ENCODE peak calls at places on chromosomes 7 and 10, in five cellular contexts. One of them, this sample, is unnamed.

GRCh38 chr10:49614242-49615198 is 683 bp downstream of the CHAT start:
- DNase-seq in naive thymus-derived CD4-positive, alpha-beta T cell: no peak
- DNase-seq in colonic mucosa: no peak
- DNase-seq in heart left ventricle: no peak
- DNase-seq in H9: peak
- DNase-seq in this sample: no peak

GRCh38 chr10:38008006-38008405 is 2.5 kb upstream of the ZNF33A start:
- DNase-seq in naive thymus-derived CD4-positive, alpha-beta T cell: no peak
- DNase-seq in colonic mucosa: no peak
- DNase-seq in heart left ventricle: no peak
- DNase-seq in H9: no peak
- DNase-seq in this sample: no peak

GRCh38 chr7:45033931-45034290 is 33.9 kb downstream of the CCM2 start:
- DNase-seq in naive thymus-derived CD4-positive, alpha-beta T cell: no peak
- DNase-seq in colonic mucosa: no peak
- DNase-seq in heart left ventricle: peak
- DNase-seq in H9: no peak
- DNase-seq in this sample: no peak

GRCh38 chr10:133258818-133259602 is 17.7 kb downstream of the ADAM8 start:
- DNase-seq in naive thymus-derived CD4-positive, alpha-beta T cell: peak
- DNase-seq in colonic mucosa: peak
- DNase-seq in heart left ventricle: peak
- DNase-seq in H9: no peak
- DNase-seq in this sample: peak

GRCh38 chr7:94510582-94511456 is 1.2 kb downstream of the CASD1 start:
- DNase-seq in naive thymus-derived CD4-positive, alpha-beta T cell: peak
- DNase-seq in colonic mucosa: peak
- DNase-seq in heart left ventricle: peak
- DNase-seq in H9: peak
- DNase-seq in this sample: peak

GRCh38 chr7:42476255-42476654 is 239.2 kb upstream of the GLI3 start:
- DNase-seq in naive thymus-derived CD4-positive, alpha-beta T cell: no peak
- DNase-seq in colonic mucosa: no peak
- DNase-seq in heart left ventricle: no peak
- DNase-seq in H9: no peak
- DNase-seq in this sample: no peak

GRCh38 chr10:100688201-100688600 is 57.2 kb upstream of the PAX2 start:
- DNase-seq in naive thymus-derived CD4-positive, alpha-beta T cell: no peak
- DNase-seq in colonic mucosa: no peak
- DNase-seq in heart left ventricle: no peak
- DNase-seq in H9: no peak
- DNase-seq in this sample: no peak

GRCh38 chr10:103637855-103638561 is 144.5 kb downstream of the NEURL1 start:
- DNase-seq in naive thymus-derived CD4-positive, alpha-beta T cell: no peak
- DNase-seq in colonic mucosa: no peak
- DNase-seq in heart left ventricle: peak
- DNase-seq in H9: no peak
- DNase-seq in this sample: no peak

GRCh38 chr7:133940368-133940767 is 186.8 kb upstream of the LRGUK start:
- DNase-seq in naive thymus-derived CD4-positive, alpha-beta T cell: no peak
- DNase-seq in colonic mucosa: no peak
- DNase-seq in heart left ventricle: no peak
- DNase-seq in H9: no peak
- DNase-seq in this sample: no peak

GRCh38 chr7:101223528-101223927 is 5.6 kb downstream of the ZNHIT1 start:
- DNase-seq in naive thymus-derived CD4-positive, alpha-beta T cell: no peak
- DNase-seq in colonic mucosa: no peak
- DNase-seq in heart left ventricle: no peak
- DNase-seq in H9: no peak
- DNase-seq in this sample: no peak

GRCh38 chr7:156725982-156726381 is 85.4 kb downstream of the RNF32 start:
- DNase-seq in naive thymus-derived CD4-positive, alpha-beta T cell: no peak
- DNase-seq in colonic mucosa: no peak
- DNase-seq in heart left ventricle: no peak
- DNase-seq in H9: no peak
- DNase-seq in this sample: no peak

GRCh38 chr10:28970231-28970630 is 292.9 kb downstream of the BAMBI start:
- DNase-seq in naive thymus-derived CD4-positive, alpha-beta T cell: no peak
- DNase-seq in colonic mucosa: no peak
- DNase-seq in heart left ventricle: no peak
- DNase-seq in H9: no peak
- DNase-seq in this sample: peak

GRCh38 chr10:102152545-102152890 is 329 bp downstream of the NOLC1 start:
- DNase-seq in naive thymus-derived CD4-positive, alpha-beta T cell: no peak
- DNase-seq in colonic mucosa: no peak
- DNase-seq in heart left ventricle: no peak
- DNase-seq in H9: no peak
- DNase-seq in this sample: no peak

GRCh38 chr7:69246758-69247157 is 351.5 kb upstream of the AUTS2 start:
- DNase-seq in naive thymus-derived CD4-positive, alpha-beta T cell: no peak
- DNase-seq in colonic mucosa: no peak
- DNase-seq in heart left ventricle: peak
- DNase-seq in H9: no peak
- DNase-seq in this sample: no peak

GRCh38 chr7:143385891-143386781 is 5.0 kb downstream of the ZYX start:
- DNase-seq in naive thymus-derived CD4-positive, alpha-beta T cell: peak
- DNase-seq in colonic mucosa: no peak
- DNase-seq in heart left ventricle: peak
- DNase-seq in H9: no peak
- DNase-seq in this sample: no peak
- H3K27ac ChIP-seq in naive thymus-derived CD4-positive, alpha-beta T cell: peak
- H3K27ac ChIP-seq in colonic mucosa: no peak
- H3K27ac ChIP-seq in heart left ventricle: no peak
- H3K27ac ChIP-seq in H9: no peak
- H3K27ac ChIP-seq in this sample: no peak

DNA sequence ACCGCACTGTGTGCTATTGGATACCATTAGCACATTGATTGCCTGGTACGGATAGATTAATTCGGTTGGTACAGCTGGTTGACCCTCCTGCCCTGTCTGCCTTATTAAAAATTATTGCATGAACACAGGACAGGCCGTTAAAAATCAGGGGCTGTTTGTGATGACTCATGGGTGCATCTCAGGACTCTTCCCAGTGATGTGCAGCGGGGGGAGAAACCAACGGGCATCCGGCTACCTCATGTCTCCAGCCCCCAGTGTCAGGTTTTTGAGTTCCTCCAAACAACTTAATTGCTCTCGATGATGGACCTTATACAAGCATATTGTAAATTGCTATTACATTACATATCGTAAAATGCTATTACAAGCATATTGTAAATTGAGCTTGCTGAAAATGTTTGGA is 80.5 kb upstream of the BTBD16 start:
- DNase-seq in naive thymus-derived CD4-positive, alpha-beta T cell: no peak
- DNase-seq in colonic mucosa: no peak
- DNase-seq in heart left ventricle: no peak
- DNase-seq in H9: no peak
- DNase-seq in this sample: peak
- H3K27ac ChIP-seq in naive thymus-derived CD4-positive, alpha-beta T cell: no peak
- H3K27ac ChIP-seq in colonic mucosa: no peak
- H3K27ac ChIP-seq in heart left ventricle: no peak
- H3K27ac ChIP-seq in H9: no peak
- H3K27ac ChIP-seq in this sample: no peak

GRCh38 chr10:17006631-17007161 is 122.9 kb downstream of the CUBN start:
- DNase-seq in naive thymus-derived CD4-positive, alpha-beta T cell: no peak
- DNase-seq in colonic mucosa: no peak
- DNase-seq in heart left ventricle: peak
- DNase-seq in H9: no peak
- DNase-seq in this sample: peak
- H3K27ac ChIP-seq in naive thymus-derived CD4-positive, alpha-beta T cell: peak
- H3K27ac ChIP-seq in colonic mucosa: peak
- H3K27ac ChIP-seq in heart left ventricle: peak
- H3K27ac ChIP-seq in H9: no peak
- H3K27ac ChIP-seq in this sample: no peak

DNA sequence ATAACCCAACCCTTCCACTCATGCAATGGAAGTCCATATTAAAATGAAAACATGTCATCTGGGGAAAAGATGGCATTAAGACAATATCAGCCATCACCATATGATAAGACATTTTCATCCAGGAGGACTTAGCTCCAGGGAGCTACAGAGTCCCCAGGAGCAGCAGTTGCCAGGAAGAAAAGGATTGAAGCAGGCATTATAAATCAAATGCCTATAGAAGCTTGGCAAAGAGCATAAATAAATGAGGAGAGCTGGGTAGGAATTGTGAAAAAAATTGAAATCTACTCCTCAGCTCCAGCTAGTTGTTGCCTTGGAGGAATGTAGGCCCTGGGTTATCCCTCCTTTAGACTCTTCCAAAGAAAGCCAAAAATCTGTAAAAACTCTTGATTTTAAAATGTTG is 42.5 kb downstream of the FAM13C start:
- DNase-seq in naive thymus-derived CD4-positive, alpha-beta T cell: no peak
- DNase-seq in colonic mucosa: no peak
- DNase-seq in heart left ventricle: no peak
- DNase-seq in H9: no peak
- DNase-seq in this sample: no peak
- H3K27ac ChIP-seq in naive thymus-derived CD4-positive, alpha-beta T cell: no peak
- H3K27ac ChIP-seq in colonic mucosa: no peak
- H3K27ac ChIP-seq in heart left ventricle: no peak
- H3K27ac ChIP-seq in H9: no peak
- H3K27ac ChIP-seq in this sample: no peak

GRCh38 chr10:66565999-66566398 is 359.8 kb upstream of the LRRTM3 start:
- DNase-seq in naive thymus-derived CD4-positive, alpha-beta T cell: no peak
- DNase-seq in colonic mucosa: no peak
- DNase-seq in heart left ventricle: no peak
- DNase-seq in H9: no peak
- DNase-seq in this sample: no peak
- H3K27ac ChIP-seq in naive thymus-derived CD4-positive, alpha-beta T cell: no peak
- H3K27ac ChIP-seq in colonic mucosa: no peak
- H3K27ac ChIP-seq in heart left ventricle: peak
- H3K27ac ChIP-seq in H9: no peak
- H3K27ac ChIP-seq in this sample: no peak